ENCODE peak calls at places on chromosome 3, in seven cellular contexts. O, M, A, C, I, W and S are unnamed samples.

GRCh38 chr3:64148955-64149653 is 76.2 kb downstream of the PRICKLE2 start:
- DNase-seq in W (no peak), I (no peak), M (no peak), O (no peak), C (no peak), A (no peak), S (no peak)

GRCh38 chr3:56864090-56864489 is 62.3 kb upstream of the ARHGEF3 start:
- DNase-seq in C (no peak), W (no peak), O (no peak), M (no peak), I (no peak), A (no peak), S (no peak)

GRCh38 chr3:105806361-105806760 is 62.5 kb downstream of the CBLB start:
- DNase-seq in A (no peak), M (no peak), W (no peak), O (peak), I (peak), C (no peak), S (no peak)

GRCh38 chr3:125585595-125586223 is 9.6 kb downstream of the OSBPL11 start:
- DNase-seq in O (peak), W (peak), A (peak), I (peak), C (no peak), M (peak), S (peak)

GRCh38 chr3:18847583-18848197 is 300.6 kb upstream of the KCNH8 start:
- DNase-seq in C (no peak), I (no peak), O (no peak), W (no peak), A (no peak), M (no peak), S (no peak)

GRCh38 chr3:69488026-69488425 is 102.1 kb upstream of the FRMD4B start:
- DNase-seq in A (no peak), O (no peak), W (no peak), C (no peak), M (no peak), I (no peak), S (no peak)

GRCh38 chr3:149902498-149903139 is 68.1 kb downstream of the PFN2 start:
- DNase-seq in W (no peak), A (no peak), O (peak), C (no peak), I (no peak), M (no peak), S (no peak)

GRCh38 chr3:71972031-71972430 is 187.1 kb upstream of the PROK2 start:
- DNase-seq in I (no peak), A (no peak), M (no peak), O (no peak), W (no peak), C (no peak), S (no peak)

GRCh38 chr3:126971891-126972351 is 11.0 kb upstream of the PLXNA1 start:
- DNase-seq in C (peak), M (peak), A (no peak), O (peak), W (no peak), I (no peak), S (no peak)

GRCh38 chr3:10198761-10199688 is 34.3 kb downstream of the IRAK2 start:
- DNase-seq in I (peak), M (peak), C (no peak), O (peak), W (no peak), A (peak), S (no peak)

GRCh38 chr3:63343674-63344073 is 65.6 kb downstream of the SYNPR start:
- DNase-seq in O (peak), A (peak), C (peak), W (peak), M (peak), I (peak), S (peak)

GRCh38 chr3:39000008-39000450 is 51.7 kb downstream of the SCN11A start:
- DNase-seq in A (no peak), O (peak), M (no peak), C (no peak), I (no peak), W (peak), S (no peak)

GRCh38 chr3:188796122-188796631 is 375.6 kb upstream of the TPRG1 start:
- DNase-seq in W (no peak), C (no peak), A (no peak), I (no peak), O (peak), M (no peak), S (no peak)

GRCh38 chr3:13884851-13885703 is 5.2 kb upstream of the WNT7A start:
- DNase-seq in C (no peak), I (peak), A (peak), O (peak), W (no peak), M (no peak), S (no peak)

GRCh38 chr3:56251343-56251945 is 216.8 kb downstream of the ERC2 start:
- DNase-seq in A (no peak), M (no peak), I (peak), C (no peak), O (peak), W (peak), S (no peak)

GRCh38 chr3:180196658-180197057 is 159.9 kb upstream of the PEX5L start:
- DNase-seq in M (no peak), C (no peak), A (no peak), W (no peak), I (no peak), O (no peak), S (no peak)

GRCh38 chr3:31815631-31816440 is 165.2 kb downstream of the OSBPL10 start:
- DNase-seq in A (no peak), C (no peak), W (no peak), O (no peak), I (no peak), M (no peak), S (no peak)

GRCh38 chr3:31981206-31982181 is at the start of the genes OSBPL10 and ZNF860:
- DNase-seq in C (peak), O (peak), W (peak), A (no peak), I (peak), M (peak), S (peak)